ENCODE peak calls at places on chromosomes 6 and 20, in five cellular contexts. U is head of caudate nucleus, S is ureter, A is stomach, Q is iris pigment epithelial cell. H is an unnamed sample.

GRCh38 chr6:32081168-32081624 is 27.9 kb downstream of the TNXB start:
- DNase-seq in U (no peak), S (peak), A (no peak), Q (peak), H (no peak)

GRCh38 chr6:42452171-42453026 is 673 bp upstream of the TRERF1 start:
- DNase-seq in U (no peak), S (peak), A (peak), Q (peak), H (peak)

GRCh38 chr6:157030756-157031155 is 253.6 kb downstream of the ARID1B start:
- DNase-seq in U (peak), S (no peak), A (no peak), Q (no peak), H (no peak)

GRCh38 chr20:35049776-35050352 is 42.7 kb downstream of the TRPC4AP start:
- DNase-seq in U (no peak), S (no peak), A (no peak), Q (peak), H (no peak)

GRCh38 chr6:160267102-160267501 is 8.5 kb upstream of the SLC22A2 start:
- DNase-seq in U (no peak), S (no peak), A (no peak), Q (no peak), H (no peak)

GRCh38 chr20:19275630-19276071 is 63.2 kb downstream of the SLC24A3 start:
- DNase-seq in U (peak), S (peak), A (peak), Q (peak), H (peak)

GRCh38 chr20:25394996-25395395 is 4.4 kb upstream of the ABHD12 start:
- DNase-seq in U (no peak), S (no peak), A (no peak), Q (no peak), H (no peak)

GRCh38 chr6:113496157-113496556 is 361.0 kb upstream of the MARCKS start:
- DNase-seq in U (no peak), S (no peak), A (no peak), Q (peak), H (no peak)

GRCh38 chr6:19301980-19302379 is 535.2 kb upstream of the ID4 start:
- DNase-seq in U (no peak), S (no peak), A (no peak), Q (peak), H (peak)

GRCh38 chr6:163712981-163713380 is 298.5 kb downstream of the QKI start:
- DNase-seq in U (no peak), S (no peak), A (no peak), Q (no peak), H (no peak)

GRCh38 chr6:29943053-29943966 is 978 bp downstream of the HLA-A start:
- DNase-seq in U (no peak), S (no peak), A (no peak), Q (no peak), H (no peak)

GRCh38 chr20:805713-806112 is 27.8 kb upstream of the FAM110A start:
- DNase-seq in U (no peak), S (no peak), A (no peak), Q (peak), H (no peak)

GRCh38 chr20:61417221-61417941 is 165.3 kb downstream of the CDH4 start:
- DNase-seq in U (no peak), S (no peak), A (no peak), Q (no peak), H (no peak)

GRCh38 chr20:47576516-47577033 is 74.9 kb downstream of the NCOA3 start:
- DNase-seq in U (no peak), S (peak), A (peak), Q (peak), H (peak)

GRCh38 chr6:71489736-71490135 is 201.1 kb downstream of the OGFRL1 start:
- DNase-seq in U (no peak), S (no peak), A (no peak), Q (peak), H (no peak)

GRCh38 chr6:95203153-95203754 is 374.1 kb upstream of the MANEA start:
- DNase-seq in U (no peak), S (no peak), A (no peak), Q (peak), H (no peak)

GRCh38 chr6:44496705-44497369 is 109.3 kb downstream of the CDC5L start:
- DNase-seq in U (no peak), S (no peak), A (no peak), Q (no peak), H (no peak)

GRCh38 chr6:30219244-30219643 is 6.0 kb upstream of the TRIM26 start:
- DNase-seq in U (peak), S (no peak), A (peak), Q (peak), H (peak)

GRCh38 chr6:11183761-11184362 is 48.6 kb downstream of the NEDD9 start:
- DNase-seq in U (no peak), S (no peak), A (no peak), Q (no peak), H (no peak)

GRCh38 chr6:57033228-57033627 is 13.3 kb upstream of the KIAA1586 start:
- DNase-seq in U (no peak), S (no peak), A (no peak), Q (no peak), H (no peak)

GRCh38 chr6:5379647-5380242 is 118.4 kb downstream of the FARS2 start:
- DNase-seq in U (no peak), S (no peak), A (no peak), Q (peak), H (no peak)

GRCh38 chr6:137133136-137133535 is 40.3 kb downstream of the IL22RA2 start:
- DNase-seq in U (no peak), S (no peak), A (no peak), Q (no peak), H (no peak)

GRCh38 chr20:18224968-18225568 is 63.3 kb upstream of the ZNF133 start:
- DNase-seq in U (peak), S (peak), A (peak), Q (peak), H (no peak)